ENCODE peak calls at places on chromosomes 12 and 14, in six cellular contexts. J is transverse colon, K is suprapubic skin, I is sigmoid colon, N is K562, P is GM23338. G is an unnamed sample.

GRCh38 chr12:52506858-52507715 is 13.1 kb downstream of the KRT5 start:
- DNase-seq in J (no peak), N (peak; percentile 20), P (peak; percentile 80), K (no peak), I (no peak), G (no peak)

GRCh38 chr12:82473111-82473754 is 114.9 kb downstream of the METTL25 start:
- DNase-seq in P (no peak), J (no peak), N (no peak), K (peak; percentile 38), I (no peak), G (no peak)

GRCh38 chr14:32068708-32069107 is 8.4 kb upstream of the ARHGAP5 start:
- DNase-seq in K (no peak), I (no peak), J (no peak), P (no peak), N (no peak), G (no peak)

GRCh38 chr12:52121848-52122838 is 42.6 kb downstream of the SMIM41 start:
- DNase-seq in P (peak; percentile 90), K (no peak), N (peak; percentile 68), I (peak; percentile 85), J (peak; percentile 69), G (peak; percentile 91)

GRCh38 chr14:105480807-105481801 is 5.6 kb upstream of the CRIP1 start:
- DNase-seq in K (peak; percentile 96), J (peak; percentile 92), N (peak; percentile 89), I (peak; percentile 94), P (peak; percentile 91), G (peak; percentile 96)

GRCh38 chr14:60106341-60106740 is 14.6 kb downstream of the PCNX4 start:
- DNase-seq in N (no peak), J (no peak), K (no peak), P (no peak), I (no peak), G (no peak)

GRCh38 chr12:10967409-10967808 is 19.3 kb downstream of the TAS2R50 start:
- DNase-seq in J (no peak), I (no peak), K (no peak), N (no peak), P (no peak), G (no peak)

GRCh38 chr14:103103461-103104388 is 9.2 kb downstream of the EXOC3L4 start:
- DNase-seq in P (peak; percentile 55), J (peak; percentile 84), K (no peak), I (no peak), N (no peak), G (no peak)

GRCh38 chr12:90233168-90234100 is 524.8 kb upstream of the ATP2B1 start:
- DNase-seq in N (no peak), J (no peak), K (no peak), P (no peak), I (no peak), G (no peak)

GRCh38 chr12:87140257-87140656 is 884.1 kb upstream of the MGAT4C start:
- DNase-seq in K (no peak), P (no peak), I (no peak), J (no peak), N (no peak), G (no peak)

GRCh38 chr14:67636361-67636919 is 16.7 kb downstream of the ARG2 start:
- DNase-seq in P (no peak), N (peak; percentile 79), J (no peak), I (no peak), K (no peak), G (no peak)

GRCh38 chr12:88150063-88150462 is 8.0 kb downstream of the TMTC3 start:
- DNase-seq in K (no peak), I (no peak), P (no peak), J (no peak), N (no peak), G (no peak)

GRCh38 chr12:82687020-82687951 is 580 bp downstream of the TMTC2 start:
- DNase-seq in J (peak; percentile 80), I (peak; percentile 83), N (peak; percentile 7), K (peak; percentile 65), P (peak; percentile 81), G (peak; percentile 87)

GRCh38 chr12:43766291-43766690 is 7.5 kb downstream of the IRAK4 start:
- DNase-seq in K (no peak), I (no peak), N (no peak), P (no peak), J (no peak), G (no peak)

GRCh38 chr14:55073856-55074255 is 22.4 kb downstream of the MAPK1IP1L start:
- DNase-seq in J (no peak), K (no peak), N (no peak), P (no peak), I (no peak), G (no peak)

GRCh38 chr12:108854055-108854452 is 3.3 kb downstream of the SSH1 start:
- DNase-seq in K (no peak), N (peak; percentile 28), J (no peak), I (peak; percentile 82), P (no peak), G (peak; percentile 3)

GRCh38 chr14:64947710-64948611 is 5.4 kb upstream of the GPX2 start:
- DNase-seq in J (no peak), I (no peak), P (no peak), N (no peak), K (peak; percentile 48), G (peak; percentile 51)

GRCh38 chr12:50174971-50175715 is 8.0 kb upstream of the CERS5 start:
- DNase-seq in P (peak; percentile 87), N (peak; percentile 82), K (no peak), J (no peak), I (no peak), G (no peak)

GRCh38 chr12:109092484-109093021 is 719 bp downstream of the ALKBH2 start:
- DNase-seq in N (peak; percentile 47), I (no peak), P (no peak), K (peak; percentile 57), J (no peak), G (no peak)

GRCh38 chr12:95522692-95523091 is 28.6 kb downstream of the USP44 start:
- DNase-seq in N (no peak), P (peak; percentile 42), J (no peak), I (no peak), K (no peak), G (no peak)

GRCh38 chr12:3361156-3361555 is 129.8 kb upstream of the PRMT8 start:
- DNase-seq in J (no peak), N (no peak), I (no peak), K (no peak), P (no peak), G (no peak)

GRCh38 chr12:108839011-108839889 is 18.1 kb downstream of the SSH1 start:
- DNase-seq in I (peak; percentile 83), N (no peak), J (no peak), P (no peak), K (peak; percentile 86), G (peak; percentile 87)

GRCh38 chr14:67385618-67386017 is 25.5 kb downstream of the EIF2S1 start:
- DNase-seq in N (no peak), K (no peak), P (no peak), J (no peak), I (no peak), G (no peak)

GRCh38 chr14:98634043-98634820 is 637.8 kb downstream of the BCL11B start:
- DNase-seq in P (no peak), J (no peak), N (no peak), K (no peak), I (no peak), G (no peak)

GRCh38 chr14:91368681-91369416 is 48.8 kb downstream of the CCDC88C start:
- DNase-seq in I (no peak), N (no peak), P (no peak), K (no peak), J (no peak), G (no peak)
- H3K4me1 ChIP-seq in I (no peaks in the 10 kb centered on the region), N (peaks cover 10% of the 10 kb centered on the region), P (peaks cover 15% of the 10 kb centered on the region), K (peaks cover 44% of the 10 kb centered on the region), J (peaks cover 7% of the 10 kb centered on the region), G (peaks cover 82% of the 10 kb centered on the region)

DNA sequence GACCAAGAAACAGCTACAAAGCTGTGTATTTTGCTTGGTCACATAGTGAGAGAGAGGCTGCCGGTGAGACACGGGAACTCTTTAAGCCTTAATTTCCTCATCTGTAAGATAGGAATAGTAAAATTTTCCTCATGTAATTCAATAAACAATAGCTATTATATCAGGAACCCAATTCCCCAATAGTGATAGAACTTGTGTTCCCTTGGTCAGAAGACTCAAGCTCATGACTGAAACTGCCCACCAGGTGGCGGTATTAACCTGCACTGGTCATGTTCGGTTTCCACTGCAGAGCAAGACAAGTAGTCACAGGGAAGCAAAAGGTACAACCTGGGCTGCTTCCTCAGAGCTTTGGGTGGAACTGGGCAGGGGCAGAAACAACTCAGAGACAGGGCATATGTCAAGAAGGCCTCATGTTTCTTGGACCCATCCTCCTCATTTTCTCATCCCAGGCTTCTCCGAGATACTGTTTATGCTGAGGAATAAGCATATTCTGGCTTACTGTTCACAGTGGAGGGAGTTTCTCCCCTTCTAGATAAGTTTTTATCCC is 4.2 kb upstream of the AJUBA start:
- DNase-seq in N (peak; percentile 91), K (peak; percentile 93), P (peak; percentile 94), I (peak; percentile 94), J (peak; percentile 93), G (peak; percentile 94)
- TF ChIP-seq POLR2AphosphoS5 in N (no peak), K (no peak), P (no peak), I (no peak), J (no peak), G (no peak)

GRCh38 chr12:116116650-116117424 is 160.7 kb downstream of the MED13L start:
- DNase-seq in P (no peak), J (no peak), I (no peak), K (no peak), N (no peak), G (no peak)
- H3K4me1 ChIP-seq in P (peaks cover 62% of the 10 kb centered on the region), J (peaks cover 5% of the 10 kb centered on the region), I (peaks cover 28% of the 10 kb centered on the region), K (peaks cover 37% of the 10 kb centered on the region), N (peaks cover 16% of the 10 kb centered on the region), G (peaks cover 25% of the 10 kb centered on the region)

GRCh38 chr14:101965796-101966718 is 1.7 kb downstream of the DYNC1H1 start:
- DNase-seq in P (no peak), J (no peak), N (peak; percentile 39), K (no peak), I (no peak), G (no peak)

GRCh38 chr14:101963052-101963451 is 1.3 kb upstream of the DYNC1H1 start:
- DNase-seq in N (no peak), K (peak; percentile 44), P (no peak), I (no peak), J (no peak), G (no peak)

GRCh38 chr14:101965145-101965531 is 765 bp downstream of the DYNC1H1 start:
- DNase-seq in J (peak; percentile 80), I (peak; percentile 88), P (peak; percentile 78), K (peak; percentile 80), N (peak; percentile 66), G (peak; percentile 91)

GRCh38 chr14:101963611-101964296 is 619 bp upstream of the DYNC1H1 start:
- DNase-seq in N (no peak), I (no peak), J (no peak), K (peak; percentile 67), P (no peak), G (no peak)

DNA sequence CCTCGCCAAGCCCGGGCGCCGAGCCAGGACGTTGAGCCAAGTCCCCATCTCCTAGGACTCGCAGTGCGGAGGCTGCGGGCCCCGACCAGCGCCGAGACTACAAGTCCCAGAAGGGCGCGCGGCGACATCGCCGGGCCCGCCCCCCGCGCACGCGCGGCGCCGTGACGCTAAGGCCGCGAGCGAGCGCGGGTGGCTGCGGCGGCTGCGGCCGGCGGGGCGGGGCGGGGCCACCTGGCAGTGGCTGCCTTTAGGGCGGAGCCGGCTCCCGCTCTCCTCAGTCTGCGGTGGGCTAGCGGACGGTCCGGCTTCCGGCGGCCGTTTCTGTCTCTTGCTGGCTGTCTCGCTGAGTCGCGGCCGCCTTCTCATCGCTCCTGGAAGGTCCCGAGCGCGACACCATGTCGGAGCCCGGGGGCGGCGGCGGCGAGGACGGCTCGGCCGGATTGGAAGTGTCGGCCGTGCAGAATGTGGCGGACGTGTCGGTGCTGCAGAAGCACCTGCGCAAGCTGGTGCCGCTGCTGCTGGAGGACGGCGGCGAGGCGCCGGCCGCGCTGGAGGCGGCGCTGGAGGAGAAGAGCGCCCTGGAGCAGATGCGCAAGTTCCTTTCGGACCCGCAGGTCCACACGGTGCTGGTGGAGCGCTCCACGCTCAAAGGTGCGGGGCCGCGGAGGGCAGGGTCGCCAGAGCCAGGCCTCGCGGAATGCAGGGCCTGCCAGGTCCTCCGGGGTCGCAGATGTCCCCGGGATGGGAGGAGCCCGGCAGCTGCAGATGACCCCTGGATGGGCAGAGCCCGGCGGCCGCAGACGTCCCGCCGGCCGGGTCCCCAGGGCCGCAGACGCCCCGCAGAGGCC is at the start of gene DYNC1H1:
- DNase-seq in K (peak; percentile 96), P (peak; percentile 95), I (peak; percentile 99), N (peak; percentile 93), J (peak; percentile 92), G (peak; percentile 98)
- TF ChIP-seq POLR2AphosphoS5 in K (peak; percentile 41), P (peak; percentile 96), I (peak; percentile 97), N (peak; percentile 79), J (peak; percentile 98), G (peak; percentile 97)